ENCODE peak calls at places on chromosomes 2 and 18, in seven cellular contexts. H is activated naive CD8-positive, alpha-beta T cell treated with anti-CD3 and anti-CD28 coated beads, Interleukin-2, amount 50 U/mL, for 24 hours; Z is HuH-7.5; W is CD8-positive, alpha-beta T cell; B is GM12865; U is cardiac muscle cell; D is bronchial epithelial cell. P is an unnamed sample.

GRCh38 chr2:240021488-240022104 is 3.5 kb downstream of the NDUFA10 start:
- DNase-seq in H (peak), Z (peak), W (peak), B (peak), U (peak), D (peak), P (peak)

GRCh38 chr2:102619414-102620319 is at the start of gene SLC9A2:
- DNase-seq in H (peak), Z (peak), W (no peak), B (peak), U (peak), D (no peak), P (no peak)

GRCh38 chr2:227759411-227760113 is 13.9 kb downstream of the SCYGR8 start:
- DNase-seq in H (no peak), Z (no peak), W (no peak), B (no peak), U (no peak), D (peak), P (peak)

GRCh38 chr2:145751155-145751554 is 1231.2 kb upstream of the ZEB2 start:
- DNase-seq in H (no peak), Z (no peak), W (no peak), B (no peak), U (no peak), D (no peak), P (no peak)

GRCh38 chr2:163822033-163822432 is 86.2 kb upstream of the FIGN start:
- DNase-seq in H (no peak), Z (no peak), W (no peak), B (no peak), U (no peak), D (no peak), P (no peak)

GRCh38 chr2:197909377-197909776 is 105.0 kb downstream of the PLCL1 start:
- DNase-seq in H (no peak), Z (no peak), W (no peak), B (peak), U (peak), D (peak), P (no peak)

GRCh38 chr2:188983427-188984101 is 9.4 kb downstream of the COL3A1 start:
- DNase-seq in H (no peak), Z (no peak), W (no peak), B (peak), U (peak), D (peak), P (peak)

GRCh38 chr2:238163494-238164198 is 4.9 kb downstream of the ERFE start:
- DNase-seq in H (no peak), Z (peak), W (no peak), B (no peak), U (no peak), D (no peak), P (no peak)

GRCh38 chr2:99487906-99488305 is 1.9 kb downstream of the REV1 start:
- DNase-seq in H (no peak), Z (no peak), W (no peak), B (no peak), U (no peak), D (no peak), P (no peak)

GRCh38 chr2:98869272-98869641 is 66.8 kb downstream of the CRACDL start:
- DNase-seq in H (no peak), Z (no peak), W (no peak), B (no peak), U (no peak), D (peak), P (peak)

GRCh38 chr18:7571626-7572025 is 4.5 kb downstream of the PTPRM start:
- DNase-seq in H (no peak), Z (no peak), W (no peak), B (no peak), U (no peak), D (no peak), P (no peak)

GRCh38 chr2:119727493-119727892 is 32.2 kb upstream of the PTPN4 start:
- DNase-seq in H (no peak), Z (no peak), W (no peak), B (no peak), U (no peak), D (no peak), P (no peak)

GRCh38 chr2:64644240-64645013 is 9.3 kb downstream of the SERTAD2 start:
- DNase-seq in H (peak), Z (peak), W (no peak), B (peak), U (peak), D (peak), P (peak)

GRCh38 chr2:101113441-101114267 is 37.5 kb downstream of the TBC1D8 start:
- DNase-seq in H (no peak), Z (no peak), W (no peak), B (peak), U (peak), D (peak), P (peak)

GRCh38 chr2:3450385-3451031 is 68.8 kb downstream of the ADI1 start:
- DNase-seq in H (no peak), Z (no peak), W (no peak), B (no peak), U (no peak), D (no peak), P (no peak)

GRCh38 chr2:239302808-239303557 is 97.8 kb downstream of the HDAC4 start:
- DNase-seq in H (no peak), Z (no peak), W (no peak), B (peak), U (no peak), D (no peak), P (no peak)

GRCh38 chr2:159192519-159192918 is 94.0 kb downstream of the WDSUB1 start:
- DNase-seq in H (no peak), Z (no peak), W (no peak), B (no peak), U (no peak), D (no peak), P (no peak)

GRCh38 chr2:219095406-219095940 is 34.8 kb upstream of the IHH start:
- DNase-seq in H (no peak), Z (no peak), W (no peak), B (no peak), U (peak), D (no peak), P (no peak)

GRCh38 chr2:220499281-220499680 is 871.9 kb downstream of the SLC4A3 start:
- DNase-seq in H (no peak), Z (no peak), W (no peak), B (no peak), U (peak), D (peak), P (no peak)

GRCh38 chr2:109381327-109381820 is 232.4 kb downstream of the SEPTIN10 start:
- DNase-seq in H (no peak), Z (no peak), W (no peak), B (no peak), U (no peak), D (no peak), P (no peak)

GRCh38 chr2:62313433-62314227 is 117.7 kb downstream of the B3GNT2 start:
- DNase-seq in H (peak), Z (no peak), W (peak), B (peak), U (no peak), D (no peak), P (no peak)

GRCh38 chr2:149732001-149732685 is 144.6 kb upstream of the MMADHC start:
- DNase-seq in H (no peak), Z (no peak), W (no peak), B (no peak), U (no peak), D (peak), P (no peak)

GRCh38 chr18:68555935-68556334 is 159.0 kb downstream of the TMX3 start:
- DNase-seq in H (no peak), Z (no peak), W (no peak), B (no peak), U (no peak), D (peak), P (no peak)

GRCh38 chr2:16665746-16666452 is at the start of gene CYRIA:
- DNase-seq in H (peak), Z (peak), W (peak), B (peak), U (peak), D (no peak), P (no peak)

GRCh38 chr2:54468643-54469042 is 12.5 kb downstream of the SPTBN1 start:
- DNase-seq in H (no peak), Z (no peak), W (no peak), B (no peak), U (peak), D (no peak), P (no peak)

GRCh38 chr2:71100195-71100964 is 29.6 kb downstream of the MCEE start:
- DNase-seq in H (peak), Z (peak), W (peak), B (peak), U (peak), D (peak), P (peak)

GRCh38 chr2:227033471-227034148 is 130.4 kb downstream of the COL4A4 start:
- DNase-seq in H (peak), Z (peak), W (no peak), B (peak), U (peak), D (peak), P (peak)

GRCh38 chr18:45838302-45839070 is 13.0 kb downstream of the SIGLEC15 start:
- DNase-seq in H (no peak), Z (no peak), W (no peak), B (no peak), U (no peak), D (no peak), P (no peak)

GRCh38 chr2:100104718-100105677 is 37.4 kb downstream of the AFF3 start:
- DNase-seq in H (peak), Z (peak), W (no peak), B (no peak), U (peak), D (no peak), P (no peak)

GRCh38 chr2:26530696-26531095 is 52.8 kb upstream of the OTOF start:
- DNase-seq in H (no peak), Z (no peak), W (no peak), B (no peak), U (peak), D (no peak), P (no peak)

GRCh38 chr18:79806976-79807841 is 9.5 kb downstream of the KCNG2 start:
- DNase-seq in H (no peak), Z (no peak), W (no peak), B (no peak), U (no peak), D (no peak), P (no peak)

GRCh38 chr2:96832751-96833507 is 10.9 kb downstream of the ANKRD23 start:
- DNase-seq in H (no peak), Z (no peak), W (no peak), B (no peak), U (peak), D (peak), P (no peak)

GRCh38 chr2:168378960-168379669 is 77.0 kb upstream of the CERS6 start:
- DNase-seq in H (peak), Z (no peak), W (peak), B (no peak), U (no peak), D (no peak), P (no peak)

GRCh38 chr2:172095146-172095904 is 7.4 kb downstream of the DLX2 start:
- DNase-seq in H (peak), Z (peak), W (peak), B (peak), U (peak), D (peak), P (no peak)

GRCh38 chr2:241835605-241836004 is 23.1 kb downstream of the PDCD1 start:
- DNase-seq in H (peak), Z (no peak), W (no peak), B (no peak), U (no peak), D (no peak), P (no peak)

GRCh38 chr2:168346725-168347477 is 99.5 kb upstream of the STK39 start:
- DNase-seq in H (peak), Z (peak), W (peak), B (peak), U (peak), D (peak), P (peak)

GRCh38 chr2:74221091-74221490 is 22.7 kb downstream of the MTHFD2 start:
- DNase-seq in H (no peak), Z (no peak), W (no peak), B (no peak), U (no peak), D (no peak), P (no peak)

P was measured in HepG2.